ENCODE peak calls at places on chromosomes 7 and 10, in four cellular contexts. M is GM23338, Q is ovary, S is IMR-90. H is an unnamed sample. For H3K4me1, the result is how much of the 10 kb centered on the place peaks cover.

GRCh38 chr10:44326474-44327030 is 58.3 kb downstream of the CXCL12 start:
- DNase-seq in M (no peak), Q (no peak), S (no peak), H (no peak)

GRCh38 chr7:32066441-32066840 is 3.8 kb downstream of the PDE1C start:
- DNase-seq in M (no peak), Q (no peak), S (no peak), H (no peak)

GRCh38 chr10:71234970-71235681 is 22.8 kb downstream of the UNC5B start:
- DNase-seq in M (no peak), Q (no peak), S (peak), H (peak)

GRCh38 chr7:55100172-55100961 is 81.5 kb downstream of the EGFR start:
- DNase-seq in M (no peak), Q (peak), S (peak), H (peak)

GRCh38 chr7:64045301-64046040 is at the start of gene ZNF727:
- DNase-seq in M (no peak), Q (peak), S (no peak), H (peak)

GRCh38 chr7:157224627-157225026 is 85.9 kb downstream of the UBE3C start:
- DNase-seq in M (no peak), Q (no peak), S (peak), H (no peak)

GRCh38 chr7:144398291-144398690 is 5.2 kb downstream of the NOBOX start:
- DNase-seq in M (no peak), Q (no peak), S (no peak), H (no peak)

GRCh38 chr7:130632111-130632510 is 36.4 kb downstream of the COPG2 start:
- DNase-seq in M (no peak), Q (no peak), S (peak), H (no peak)

GRCh38 chr10:646118-646524 is 43.3 kb downstream of the DIP2C start:
- DNase-seq in M (no peak), Q (peak), S (no peak), H (no peak)

GRCh38 chr10:84336406-84336805 is 8.0 kb downstream of the CCSER2 start:
- DNase-seq in M (peak), Q (no peak), S (no peak), H (no peak)

GRCh38 chr10:93703066-93703465 is 674 bp upstream of the FRA10AC1 start:
- DNase-seq in M (no peak), Q (no peak), S (peak), H (no peak)

GRCh38 chr7:28687631-28688030 is 270.5 kb downstream of the TRIL start:
- DNase-seq in M (no peak), Q (no peak), S (no peak), H (no peak)
- H3K4me3 ChIP-seq in M (no peak), Q (no peak), S (no peak), H (peak)

DNA sequence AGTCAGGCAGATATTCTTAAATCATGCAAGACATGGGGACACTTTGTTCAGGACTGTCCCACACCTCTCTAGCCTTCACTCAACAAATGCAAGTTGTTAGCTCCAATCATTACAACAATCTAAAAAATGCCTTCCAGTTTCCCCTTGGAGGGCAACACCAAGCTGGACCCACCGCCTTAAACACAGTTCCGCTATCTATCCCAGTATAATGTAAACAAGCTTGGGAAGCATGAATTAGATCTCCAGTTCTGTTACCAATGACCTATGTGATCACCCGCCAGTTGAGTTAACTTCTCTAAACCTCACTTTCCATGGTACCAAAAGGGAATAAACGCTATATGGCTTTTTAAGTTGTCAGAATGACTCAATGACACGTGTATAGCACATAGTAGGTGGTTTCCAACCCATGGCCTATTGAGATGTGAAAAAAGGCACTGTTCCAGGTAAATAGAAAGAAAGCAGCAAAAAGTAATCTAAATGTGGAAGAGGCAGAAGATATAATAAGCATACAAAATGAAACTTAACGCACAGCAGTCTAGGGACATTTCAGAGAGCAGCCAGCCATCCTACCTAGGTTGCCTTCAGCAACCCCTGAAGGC is 2.4 kb upstream of the REEP3 start:
- DNase-seq in M (no peak), Q (no peak), S (no peak), H (no peak)
- H3K4me1 ChIP-seq in M (half or more), Q (under half), S (under half), H (half or more)

GRCh38 chr10:68303849-68304412 is 27.9 kb upstream of the HNRNPH3 start:
- DNase-seq in M (no peak), Q (no peak), S (no peak), H (no peak)

GRCh38 chr10:68302871-68303270 is 29.0 kb upstream of the HNRNPH3 start:
- DNase-seq in M (no peak), Q (no peak), S (no peak), H (no peak)

GRCh38 chr10:68301301-68301700 is 30.6 kb upstream of the HNRNPH3 start:
- DNase-seq in M (no peak), Q (no peak), S (no peak), H (no peak)

GRCh38 chr10:68302503-68302823 is 29.4 kb upstream of the HNRNPH3 start:
- DNase-seq in M (no peak), Q (no peak), S (no peak), H (no peak)

DNA sequence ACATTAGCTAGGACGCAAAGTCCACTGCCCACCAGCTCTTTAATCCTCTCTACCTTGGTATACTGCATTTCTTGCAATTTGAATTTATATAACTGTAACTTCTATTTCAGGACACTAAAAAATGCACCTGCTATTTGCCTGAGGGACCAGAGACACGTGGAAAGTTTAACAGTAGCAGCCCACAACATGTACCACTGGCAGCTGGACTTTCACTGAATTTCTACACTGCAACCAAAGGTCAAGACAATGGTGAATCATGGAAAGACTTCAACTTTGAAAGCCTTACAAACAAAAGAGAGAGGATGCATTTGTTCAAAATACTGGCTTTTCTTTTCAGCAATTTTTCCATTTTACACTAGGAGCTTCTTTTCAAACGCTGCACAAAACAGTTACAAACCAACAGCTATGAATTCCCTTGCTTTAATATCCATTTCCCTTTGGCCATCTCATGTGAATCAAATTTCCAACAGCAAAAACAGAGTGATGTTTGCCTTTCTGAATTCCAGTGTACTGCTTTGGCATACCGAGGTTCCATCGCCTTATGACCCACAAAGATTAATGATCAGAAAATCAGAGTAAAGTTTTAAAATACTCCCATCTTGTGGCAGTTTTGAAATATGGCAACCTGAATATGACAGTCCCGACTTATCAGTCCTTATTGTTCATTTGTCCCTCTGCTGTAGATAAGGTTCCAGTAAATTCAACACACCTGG is 29.9 kb upstream of the HNRNPH3 start:
- DNase-seq in M (peak), Q (no peak), S (peak), H (no peak)
- TF ChIP-seq CTCF in M (peak), Q (peak), S (peak), H (peak)

DNA sequence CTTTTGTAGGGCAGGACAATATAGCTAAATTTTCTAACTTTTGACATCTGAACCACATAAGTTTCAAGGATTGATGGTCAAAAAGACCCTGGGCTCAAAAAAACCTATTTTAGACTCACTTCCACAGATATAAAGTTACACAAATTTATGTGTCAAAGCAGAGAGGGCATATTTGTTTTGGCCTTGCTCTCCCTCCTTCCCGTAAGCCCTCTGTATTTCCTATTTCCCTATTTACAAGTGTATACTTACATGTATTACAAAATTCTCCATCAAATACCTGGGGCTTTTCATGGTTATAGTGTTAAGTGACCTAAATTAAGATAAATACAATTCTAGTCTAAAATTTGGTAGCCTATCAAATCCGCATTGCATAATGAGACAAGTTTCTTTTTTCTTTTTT is 2.6 kb downstream of the KDM7A start:
- DNase-seq in M (no peak), Q (no peak), S (no peak), H (no peak)
- H3K4me3 ChIP-seq in M (no peak), Q (no peak), S (no peak), H (no peak)

DNA sequence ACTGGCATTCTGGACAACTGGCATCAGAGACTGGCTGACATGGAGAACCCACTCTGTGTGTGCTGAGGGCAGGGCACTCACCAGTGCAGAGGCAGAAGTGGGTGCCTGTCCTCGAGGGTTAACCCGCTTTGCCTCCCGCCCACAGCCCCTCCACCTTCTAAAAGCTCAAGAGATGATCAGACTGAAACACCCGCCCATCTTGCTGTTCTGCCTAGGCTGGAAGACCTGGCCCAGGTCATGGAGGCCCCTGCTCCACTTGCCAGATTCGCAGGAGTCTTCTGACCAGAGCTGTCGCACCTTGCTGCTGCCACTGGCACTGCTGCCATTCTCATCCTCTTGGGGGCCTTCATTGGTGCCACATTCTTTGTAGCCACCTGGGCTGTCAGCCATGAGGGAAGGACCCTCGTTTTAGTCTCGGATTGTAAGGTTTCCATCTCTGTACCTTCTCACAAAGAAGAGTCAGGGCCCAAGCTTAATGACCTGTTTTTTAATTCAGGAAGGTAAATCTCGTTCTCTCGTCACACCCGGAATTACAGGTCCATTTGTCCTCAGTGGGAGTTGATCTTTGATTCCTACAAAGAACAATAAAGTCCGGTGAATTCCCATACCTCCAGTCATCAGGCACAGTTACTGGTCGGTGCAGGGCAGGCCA is 1.9 kb downstream of the CYREN start:
- DNase-seq in M (no peak), Q (no peak), S (no peak), H (no peak)
- H3K4me1 ChIP-seq in M (under half), Q (under half), S (under half), H (half or more)

GRCh38 chr10:52567247-52567580 is 205.4 kb downstream of the MBL2 start:
- DNase-seq in M (no peak), Q (no peak), S (no peak), H (no peak)
- TF ChIP-seq CTCF in M (no peak), Q (no peak), S (no peak), H (no peak)

GRCh38 chr7:6531492-6532279 is 19.6 kb downstream of the GRID2IP start:
- DNase-seq in M (peak), Q (no peak), S (no peak), H (no peak)
- H3K4me3 ChIP-seq in M (peak), Q (no peak), S (no peak), H (no peak)

H was measured in left ventricle myocardium inferior.